ENCODE peak calls at places on chromosomes 4 and X, in nine cellular contexts. F, Y, Z, D, A, Q, O, G and K are unnamed samples.

GRCh38 chr4:174278467-174278866 is 5.0 kb downstream of the FBXO8 start:
- DNase-seq in F (no peak), Y (no peak), Z (no peak), D (no peak), A (no peak), Q (no peak), O (no peak), G (no peak), K (no peak)

GRCh38 chr4:184514121-184514988 is 40.0 kb upstream of the IRF2 start:
- DNase-seq in F (peak; percentile 68), Y (no peak), Z (peak; percentile 84), D (no peak), A (no peak), Q (peak; percentile 87), O (no peak), G (peak; percentile 76), K (no peak)

GRCh38 chr4:169268951-169269781 is 1.6 kb downstream of the SH3RF1 start:
- DNase-seq in F (no peak), Y (no peak), Z (no peak), D (no peak), A (no peak), Q (peak; percentile 86), O (no peak), G (no peak), K (no peak)

GRCh38 chr4:84583871-84584373 is 995 bp downstream of the CDS1 start:
- DNase-seq in F (no peak), Y (no peak), Z (no peak), D (no peak), A (no peak), Q (no peak), O (peak; percentile 17), G (no peak), K (no peak)

GRCh38 chrX:23883737-23884354 is 23.9 kb downstream of the APOO start:
- DNase-seq in F (no peak), Y (no peak), Z (no peak), D (no peak), A (no peak), Q (peak; percentile 76), O (no peak), G (no peak), K (no peak)

GRCh38 chr4:36374836-36375511 is 93.6 kb downstream of the DTHD1 start:
- DNase-seq in F (no peak), Y (no peak), Z (no peak), D (no peak), A (no peak), Q (no peak), O (no peak), G (no peak), K (no peak)

GRCh38 chr4:71497078-71497477 is 158.3 kb downstream of the SLC4A4 start:
- DNase-seq in F (no peak), Y (no peak), Z (no peak), D (no peak), A (no peak), Q (no peak), O (no peak), G (no peak), K (no peak)

GRCh38 chr4:57093816-57094481 is 16.2 kb downstream of the IGFBP7 start:
- DNase-seq in F (no peak), Y (no peak), Z (no peak), D (no peak), A (no peak), Q (no peak), O (no peak), G (no peak), K (no peak)

GRCh38 chr4:163911891-163912290 is 417.4 kb downstream of the TMA16 start:
- DNase-seq in F (no peak), Y (no peak), Z (no peak), D (no peak), A (no peak), Q (no peak), O (no peak), G (no peak), K (no peak)

GRCh38 chr4:8362483-8362882 is 78.0 kb downstream of the ACOX3 start:
- DNase-seq in F (no peak), Y (no peak), Z (peak; percentile 3), D (no peak), A (no peak), Q (no peak), O (no peak), G (no peak), K (no peak)

GRCh38 chr4:169619518-169619957 is 840 bp upstream of the CLCN3 start:
- DNase-seq in F (peak; percentile 23), Y (no peak), Z (no peak), D (peak; percentile 39), A (no peak), Q (peak; percentile 72), O (peak; percentile 65), G (peak; percentile 47), K (peak; percentile 6)

GRCh38 chrX:148501121-148502066 is 977 bp downstream of the AFF2 start:
- DNase-seq in F (no peak), Y (no peak), Z (no peak), D (no peak), A (peak; percentile 9), Q (no peak), O (peak; percentile 44), G (no peak), K (no peak)

GRCh38 chr4:162056947-162057346 is 106.9 kb downstream of the FSTL5 start:
- DNase-seq in F (no peak), Y (no peak), Z (no peak), D (no peak), A (no peak), Q (no peak), O (peak; percentile 78), G (no peak), K (no peak)

GRCh38 chrX:131831185-131831520 is 191.9 kb upstream of the STK26 start:
- DNase-seq in F (no peak), Y (no peak), Z (no peak), D (no peak), A (no peak), Q (peak; percentile 6), O (no peak), G (no peak), K (no peak)

GRCh38 chr4:126697748-126698147 is 935.0 kb upstream of the INTU start:
- DNase-seq in F (no peak), Y (no peak), Z (no peak), D (no peak), A (no peak), Q (no peak), O (no peak), G (no peak), K (no peak)

GRCh38 chrX:147741776-147742175 is 169.9 kb upstream of the FMR1 start:
- DNase-seq in F (no peak), Y (no peak), Z (no peak), D (no peak), A (no peak), Q (no peak), O (no peak), G (no peak), K (no peak)

GRCh38 chr4:2036327-2036726 is 22.8 kb upstream of the NAT8L start:
- DNase-seq in F (no peak), Y (no peak), Z (no peak), D (no peak), A (no peak), Q (no peak), O (no peak), G (no peak), K (no peak)

GRCh38 chr4:25937801-25938200 is 23.8 kb downstream of the SMIM20 start:
- DNase-seq in F (no peak), Y (no peak), Z (no peak), D (no peak), A (no peak), Q (no peak), O (no peak), G (no peak), K (no peak)

GRCh38 chr4:77805802-77806201 is 13.4 kb downstream of the CNOT6L start:
- DNase-seq in F (no peak), Y (no peak), Z (no peak), D (no peak), A (no peak), Q (no peak), O (no peak), G (no peak), K (no peak)

GRCh38 chrX:21373001-21373400 is 1.2 kb upstream of the CNKSR2 start:
- DNase-seq in F (no peak), Y (no peak), Z (no peak), D (no peak), A (no peak), Q (no peak), O (no peak), G (no peak), K (no peak)

GRCh38 chr4:2954358-2955185 is 8.6 kb downstream of the NOP14 start:
- DNase-seq in F (peak; percentile 64), Y (no peak), Z (no peak), D (no peak), A (no peak), Q (no peak), O (no peak), G (no peak), K (no peak)

GRCh38 chr4:146059865-146060264 is 115.7 kb upstream of the LSM6 start:
- DNase-seq in F (no peak), Y (no peak), Z (no peak), D (no peak), A (no peak), Q (no peak), O (no peak), G (peak; percentile 56), K (no peak)

GRCh38 chr4:103012085-103012484 is 7.4 kb downstream of the SLC9B1 start:
- DNase-seq in F (no peak), Y (no peak), Z (no peak), D (no peak), A (no peak), Q (no peak), O (no peak), G (no peak), K (no peak)

GRCh38 chrX:149207518-149207917 is 297.6 kb downstream of the IDS start:
- DNase-seq in F (no peak), Y (no peak), Z (no peak), D (no peak), A (no peak), Q (no peak), O (no peak), G (no peak), K (no peak)

GRCh38 chr4:185634066-185634652 is 98.9 kb upstream of the PDLIM3 start:
- DNase-seq in F (no peak), Y (no peak), Z (no peak), D (no peak), A (no peak), Q (no peak), O (no peak), G (no peak), K (peak; percentile 11)

GRCh38 chr4:39621582-39621981 is 17.1 kb downstream of the SMIM14 start:
- DNase-seq in F (no peak), Y (no peak), Z (no peak), D (no peak), A (no peak), Q (peak; percentile 79), O (peak; percentile 40), G (no peak), K (no peak)

GRCh38 chr4:120730777-120731320 is 191.7 kb downstream of the PRDM5 start:
- DNase-seq in F (no peak), Y (no peak), Z (no peak), D (no peak), A (no peak), Q (no peak), O (peak; percentile 70), G (no peak), K (no peak)

GRCh38 chrX:45368705-45369104 is 168.0 kb upstream of the DIPK2B start:
- DNase-seq in F (no peak), Y (no peak), Z (no peak), D (no peak), A (no peak), Q (no peak), O (no peak), G (no peak), K (no peak)

GRCh38 chrX:40539214-40540142 is 41.3 kb upstream of the ATP6AP2 start:
- DNase-seq in F (peak; percentile 23), Y (peak; percentile 44), Z (peak; percentile 78), D (peak; percentile 46), A (peak; percentile 3), Q (peak; percentile 23), O (peak; percentile 42), G (peak; percentile 79), K (peak; percentile 22)

GRCh38 chr4:6535706-6536105 is 39.3 kb upstream of the MAN2B2 start:
- DNase-seq in F (no peak), Y (no peak), Z (no peak), D (no peak), A (no peak), Q (no peak), O (no peak), G (no peak), K (no peak)

GRCh38 chr4:14844059-14844458 is 158.2 kb upstream of the CPEB2 start:
- DNase-seq in F (no peak), Y (no peak), Z (no peak), D (no peak), A (no peak), Q (no peak), O (no peak), G (no peak), K (no peak)